ENCODE peak calls at places on chromosomes 1 and 21, in six cellular contexts. One of them, this sample, is unnamed.

GRCh38 chr1:235168375-235168774 is 7.3 kb upstream of the RBM34 start:
- DNase-seq in astrocyte of the cerebellum: no peak
- DNase-seq in BE2C: no peak
- DNase-seq in AG10803: no peak
- DNase-seq in coronary artery: no peak
- DNase-seq in astrocyte of the spinal cord: no peak
- DNase-seq in this sample: no peak

GRCh38 chr1:218971166-218971565 is 202.5 kb upstream of the LYPLAL1 start:
- DNase-seq in astrocyte of the cerebellum: no peak
- DNase-seq in BE2C: no peak
- DNase-seq in AG10803: no peak
- DNase-seq in coronary artery: no peak
- DNase-seq in astrocyte of the spinal cord: peak
- DNase-seq in this sample: no peak

GRCh38 chr1:76868916-76869315 is 1.6 kb downstream of the ST6GALNAC5 start:
- DNase-seq in astrocyte of the cerebellum: no peak
- DNase-seq in BE2C: peak
- DNase-seq in AG10803: no peak
- DNase-seq in coronary artery: no peak
- DNase-seq in astrocyte of the spinal cord: no peak
- DNase-seq in this sample: no peak

GRCh38 chr1:237227507-237227906 is 185.5 kb downstream of the RYR2 start:
- DNase-seq in astrocyte of the cerebellum: no peak
- DNase-seq in BE2C: no peak
- DNase-seq in AG10803: no peak
- DNase-seq in coronary artery: no peak
- DNase-seq in astrocyte of the spinal cord: no peak
- DNase-seq in this sample: no peak

GRCh38 chr1:10459185-10459584 is 9.4 kb downstream of the CORT start:
- DNase-seq in astrocyte of the cerebellum: peak
- DNase-seq in BE2C: no peak
- DNase-seq in AG10803: peak
- DNase-seq in coronary artery: no peak
- DNase-seq in astrocyte of the spinal cord: peak
- DNase-seq in this sample: peak

GRCh38 chr1:10514490-10515235 is 39.9 kb downstream of the PEX14 start:
- DNase-seq in astrocyte of the cerebellum: no peak
- DNase-seq in BE2C: peak
- DNase-seq in AG10803: peak
- DNase-seq in coronary artery: no peak
- DNase-seq in astrocyte of the spinal cord: peak
- DNase-seq in this sample: no peak

GRCh38 chr21:31553461-31553860 is 106.0 kb upstream of the SOD1 start:
- DNase-seq in astrocyte of the cerebellum: no peak
- DNase-seq in BE2C: no peak
- DNase-seq in AG10803: no peak
- DNase-seq in coronary artery: no peak
- DNase-seq in astrocyte of the spinal cord: no peak
- DNase-seq in this sample: no peak

GRCh38 chr1:241998412-241998921 is 431 bp downstream of the MAP1LC3C start:
- DNase-seq in astrocyte of the cerebellum: peak
- DNase-seq in BE2C: peak
- DNase-seq in AG10803: peak
- DNase-seq in coronary artery: peak
- DNase-seq in astrocyte of the spinal cord: peak
- DNase-seq in this sample: no peak

GRCh38 chr1:113195115-113195845 is 122.3 kb downstream of the LRIG2 start:
- DNase-seq in astrocyte of the cerebellum: no peak
- DNase-seq in BE2C: no peak
- DNase-seq in AG10803: no peak
- DNase-seq in coronary artery: no peak
- DNase-seq in astrocyte of the spinal cord: no peak
- DNase-seq in this sample: no peak

GRCh38 chr1:193443886-193444285 is 257.5 kb upstream of the B3GALT2 start:
- DNase-seq in astrocyte of the cerebellum: no peak
- DNase-seq in BE2C: no peak
- DNase-seq in AG10803: no peak
- DNase-seq in coronary artery: no peak
- DNase-seq in astrocyte of the spinal cord: no peak
- DNase-seq in this sample: no peak

GRCh38 chr1:184691719-184692324 is 62.8 kb downstream of the EDEM3 start:
- DNase-seq in astrocyte of the cerebellum: peak
- DNase-seq in BE2C: peak
- DNase-seq in AG10803: peak
- DNase-seq in coronary artery: no peak
- DNase-seq in astrocyte of the spinal cord: peak
- DNase-seq in this sample: peak

GRCh38 chr21:45330851-45331261 is 43.2 kb upstream of the POFUT2 start:
- DNase-seq in astrocyte of the cerebellum: no peak
- DNase-seq in BE2C: peak
- DNase-seq in AG10803: no peak
- DNase-seq in coronary artery: no peak
- DNase-seq in astrocyte of the spinal cord: no peak
- DNase-seq in this sample: no peak

GRCh38 chr1:232291258-232291657 is 338.7 kb downstream of the SIPA1L2 start:
- DNase-seq in astrocyte of the cerebellum: no peak
- DNase-seq in BE2C: no peak
- DNase-seq in AG10803: no peak
- DNase-seq in coronary artery: no peak
- DNase-seq in astrocyte of the spinal cord: no peak
- DNase-seq in this sample: no peak

GRCh38 chr1:182845894-182846293 is 6.7 kb downstream of the DHX9 start:
- DNase-seq in astrocyte of the cerebellum: no peak
- DNase-seq in BE2C: no peak
- DNase-seq in AG10803: no peak
- DNase-seq in coronary artery: no peak
- DNase-seq in astrocyte of the spinal cord: no peak
- DNase-seq in this sample: no peak

GRCh38 chr1:36183309-36183856 is 27.4 kb downstream of the MAP7D1 start:
- DNase-seq in astrocyte of the cerebellum: no peak
- DNase-seq in BE2C: no peak
- DNase-seq in AG10803: peak
- DNase-seq in coronary artery: no peak
- DNase-seq in astrocyte of the spinal cord: no peak
- DNase-seq in this sample: no peak

GRCh38 chr21:28127390-28127789 is 865.3 kb downstream of the LTN1 start:
- DNase-seq in astrocyte of the cerebellum: peak
- DNase-seq in BE2C: no peak
- DNase-seq in AG10803: peak
- DNase-seq in coronary artery: no peak
- DNase-seq in astrocyte of the spinal cord: no peak
- DNase-seq in this sample: no peak
- H3K4me3 ChIP-seq in astrocyte of the cerebellum: no peak
- H3K4me3 ChIP-seq in BE2C: no peak
- H3K4me3 ChIP-seq in AG10803: no peak
- H3K4me3 ChIP-seq in coronary artery: no peak
- H3K4me3 ChIP-seq in astrocyte of the spinal cord: no peak
- H3K4me3 ChIP-seq in this sample: no peak

GRCh38 chr1:185735667-185736105 is 1.5 kb downstream of the HMCN1 start:
- DNase-seq in astrocyte of the cerebellum: no peak
- DNase-seq in BE2C: no peak
- DNase-seq in AG10803: peak
- DNase-seq in coronary artery: no peak
- DNase-seq in astrocyte of the spinal cord: peak
- DNase-seq in this sample: no peak
- H3K4me3 ChIP-seq in astrocyte of the cerebellum: peak
- H3K4me3 ChIP-seq in BE2C: no peak
- H3K4me3 ChIP-seq in AG10803: peak
- H3K4me3 ChIP-seq in coronary artery: peak
- H3K4me3 ChIP-seq in astrocyte of the spinal cord: peak
- H3K4me3 ChIP-seq in this sample: peak

GRCh38 chr21:36727886-36728285 is 29.0 kb downstream of the SIM2 start:
- DNase-seq in astrocyte of the cerebellum: no peak
- DNase-seq in BE2C: no peak
- DNase-seq in AG10803: no peak
- DNase-seq in coronary artery: peak
- DNase-seq in astrocyte of the spinal cord: no peak
- DNase-seq in this sample: no peak
- H3K4me3 ChIP-seq in astrocyte of the cerebellum: no peak
- H3K4me3 ChIP-seq in BE2C: no peak
- H3K4me3 ChIP-seq in AG10803: no peak
- H3K4me3 ChIP-seq in coronary artery: no peak
- H3K4me3 ChIP-seq in astrocyte of the spinal cord: no peak
- H3K4me3 ChIP-seq in this sample: no peak

GRCh38 chr1:150807257-150807637 is 813 bp downstream of the CTSK start:
- DNase-seq in astrocyte of the cerebellum: no peak
- DNase-seq in BE2C: no peak
- DNase-seq in AG10803: peak
- DNase-seq in coronary artery: no peak
- DNase-seq in astrocyte of the spinal cord: no peak
- DNase-seq in this sample: no peak

GRCh38 chr1:150807674-150808073 is 386 bp downstream of the CTSK start:
- DNase-seq in astrocyte of the cerebellum: no peak
- DNase-seq in BE2C: no peak
- DNase-seq in AG10803: no peak
- DNase-seq in coronary artery: no peak
- DNase-seq in astrocyte of the spinal cord: no peak
- DNase-seq in this sample: no peak

GRCh38 chr1:150809651-150810050 is 1.6 kb upstream of the CTSK start:
- DNase-seq in astrocyte of the cerebellum: no peak
- DNase-seq in BE2C: no peak
- DNase-seq in AG10803: peak
- DNase-seq in coronary artery: no peak
- DNase-seq in astrocyte of the spinal cord: peak
- DNase-seq in this sample: no peak

GRCh38 chr1:150808851-150809250 is 791 bp upstream of the CTSK start:
- DNase-seq in astrocyte of the cerebellum: no peak
- DNase-seq in BE2C: no peak
- DNase-seq in AG10803: peak
- DNase-seq in coronary artery: no peak
- DNase-seq in astrocyte of the spinal cord: no peak
- DNase-seq in this sample: no peak

GRCh38 chr1:150808134-150808533 is at the start of gene CTSK:
- DNase-seq in astrocyte of the cerebellum: no peak
- DNase-seq in BE2C: no peak
- DNase-seq in AG10803: peak
- DNase-seq in coronary artery: no peak
- DNase-seq in astrocyte of the spinal cord: no peak
- DNase-seq in this sample: no peak
- H3K4me3 ChIP-seq in astrocyte of the cerebellum: no peak
- H3K4me3 ChIP-seq in BE2C: no peak
- H3K4me3 ChIP-seq in AG10803: peak
- H3K4me3 ChIP-seq in coronary artery: peak
- H3K4me3 ChIP-seq in astrocyte of the spinal cord: peak
- H3K4me3 ChIP-seq in this sample: peak

DNA sequence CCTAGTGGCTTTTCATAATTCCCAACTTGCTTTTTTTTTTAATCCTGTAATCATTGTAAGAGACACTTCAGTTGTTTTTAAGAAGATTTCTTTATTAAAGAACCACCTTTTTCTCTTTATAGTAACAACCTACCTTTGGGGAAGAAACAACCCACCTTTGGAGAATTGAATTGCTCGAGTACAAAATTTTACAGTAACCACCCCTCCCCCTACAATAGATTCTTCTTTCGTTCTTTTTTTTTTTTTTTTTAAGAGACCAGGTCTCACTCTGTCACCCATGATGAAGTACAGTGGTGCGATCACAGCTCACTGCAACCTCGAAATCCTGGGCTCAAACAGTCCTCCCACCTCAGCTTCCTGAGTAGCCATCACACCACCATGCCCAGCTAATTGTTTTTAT is 2.1 kb upstream of the LRRC40 start:
- DNase-seq in astrocyte of the cerebellum: no peak
- DNase-seq in BE2C: no peak
- DNase-seq in AG10803: no peak
- DNase-seq in coronary artery: no peak
- DNase-seq in astrocyte of the spinal cord: no peak
- DNase-seq in this sample: no peak
- H3K4me3 ChIP-seq in astrocyte of the cerebellum: no peak
- H3K4me3 ChIP-seq in BE2C: no peak
- H3K4me3 ChIP-seq in AG10803: no peak
- H3K4me3 ChIP-seq in coronary artery: no peak
- H3K4me3 ChIP-seq in astrocyte of the spinal cord: no peak
- H3K4me3 ChIP-seq in this sample: no peak

DNA sequence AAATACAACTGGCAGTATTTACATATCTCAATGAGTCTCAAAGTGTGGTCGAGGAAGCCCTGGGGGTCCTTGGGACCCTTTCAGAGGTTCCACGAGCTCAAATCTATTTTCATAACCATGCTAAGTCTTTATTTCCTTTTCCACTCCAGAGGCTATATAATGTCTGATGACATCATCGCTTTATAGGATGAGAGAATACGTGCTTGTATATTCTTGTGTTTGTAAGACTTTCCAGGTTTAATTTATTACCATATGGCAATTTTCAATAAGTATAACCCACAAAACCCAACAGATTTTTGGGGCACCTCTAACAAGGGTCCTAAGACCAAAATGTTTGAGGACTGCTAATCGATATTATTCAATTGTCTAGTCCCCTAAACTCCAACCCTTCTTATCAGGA is 1.4 kb upstream of the SLC19A2 start:
- DNase-seq in astrocyte of the cerebellum: no peak
- DNase-seq in BE2C: no peak
- DNase-seq in AG10803: no peak
- DNase-seq in coronary artery: no peak
- DNase-seq in astrocyte of the spinal cord: no peak
- DNase-seq in this sample: no peak
- H3K4me3 ChIP-seq in astrocyte of the cerebellum: peak
- H3K4me3 ChIP-seq in BE2C: no peak
- H3K4me3 ChIP-seq in AG10803: no peak
- H3K4me3 ChIP-seq in coronary artery: peak
- H3K4me3 ChIP-seq in astrocyte of the spinal cord: peak
- H3K4me3 ChIP-seq in this sample: no peak

GRCh38 chr1:145978477-145978859 is 14.0 kb downstream of the POLR3GL start:
- DNase-seq in astrocyte of the cerebellum: no peak
- DNase-seq in BE2C: no peak
- DNase-seq in AG10803: no peak
- DNase-seq in coronary artery: no peak
- DNase-seq in astrocyte of the spinal cord: no peak
- DNase-seq in this sample: no peak
- H3K4me3 ChIP-seq in astrocyte of the cerebellum: no peak
- H3K4me3 ChIP-seq in BE2C: no peak
- H3K4me3 ChIP-seq in AG10803: peak
- H3K4me3 ChIP-seq in coronary artery: peak
- H3K4me3 ChIP-seq in astrocyte of the spinal cord: no peak
- H3K4me3 ChIP-seq in this sample: no peak

GRCh38 chr1:32759521-32759980 is 57.0 kb upstream of the SYNC start:
- DNase-seq in astrocyte of the cerebellum: no peak
- DNase-seq in BE2C: no peak
- DNase-seq in AG10803: no peak
- DNase-seq in coronary artery: no peak
- DNase-seq in astrocyte of the spinal cord: no peak
- DNase-seq in this sample: no peak
- H3K4me3 ChIP-seq in astrocyte of the cerebellum: no peak
- H3K4me3 ChIP-seq in BE2C: no peak
- H3K4me3 ChIP-seq in AG10803: no peak
- H3K4me3 ChIP-seq in coronary artery: no peak
- H3K4me3 ChIP-seq in astrocyte of the spinal cord: no peak
- H3K4me3 ChIP-seq in this sample: no peak